ENCODE peak calls at places on chromosome 1, in ten cellular contexts. P, T, Z, Y, J, Q, I, R, H and D are unnamed samples.
A peak's percentile ranks its signal among the peaks of the same experiment; 100 is the strongest.

GRCh38 chr1:10866314-10867091 is 70.1 kb upstream of the CASZ1 start:
- DNase-seq in T (peak; percentile 74), J (peak; percentile 33), R (peak; percentile 35), H (peak; percentile 35), Z (no peak), Y (no peak), Q (no peak), P (no peak), I (no peak), D (no peak)

GRCh38 chr1:44346184-44346583 is 8.9 kb downstream of the ERI3 start:
- DNase-seq in T (no peak), I (no peak), J (no peak), R (no peak), Z (no peak), Y (no peak), P (no peak), Q (no peak), H (no peak), D (no peak)

GRCh38 chr1:95451904-95452303 is 217.9 kb downstream of the RWDD3 start:
- DNase-seq in H (no peak), Y (no peak), Z (no peak), J (no peak), P (no peak), I (no peak), R (no peak), Q (no peak), T (no peak), D (no peak)

GRCh38 chr1:231414260-231415016 is 7.6 kb downstream of the EGLN1 start:
- DNase-seq in Q (no peak), H (no peak), Y (no peak), Z (no peak), P (no peak), T (no peak), R (no peak), J (no peak), I (no peak), D (no peak)

GRCh38 chr1:96966536-96967138 is 245.1 kb downstream of the PTBP2 start:
- DNase-seq in T (peak; percentile 89), Z (peak; percentile 18), H (peak; percentile 74), I (peak; percentile 62), R (peak; percentile 61), Q (peak; percentile 70), Y (peak; percentile 76), J (peak; percentile 68), P (peak; percentile 76), D (peak; percentile 65)

GRCh38 chr1:210293191-210293607 is 35.5 kb upstream of the HHAT start:
- DNase-seq in T (no peak), Q (peak; percentile 26), R (peak; percentile 39), P (no peak), I (peak; percentile 75), Y (peak; percentile 30), H (peak; percentile 71), J (no peak), Z (peak; percentile 43), D (peak; percentile 92)

GRCh38 chr1:157652859-157653493 is 47.6 kb downstream of the FCRL3 start:
- DNase-seq in Q (no peak), P (no peak), Z (no peak), H (no peak), I (no peak), Y (no peak), T (no peak), R (no peak), J (no peak), D (no peak)

GRCh38 chr1:147496571-147496970 is 44.7 kb upstream of the BCL9 start:
- DNase-seq in Y (peak; percentile 65), H (peak; percentile 66), Z (peak; percentile 9), I (peak; percentile 58), P (no peak), J (no peak), R (no peak), Q (peak; percentile 48), T (no peak), D (no peak)

GRCh38 chr1:199057284-199057683 is 418.4 kb downstream of the PTPRC start:
- DNase-seq in Z (no peak), P (no peak), Q (no peak), H (no peak), R (no peak), I (no peak), J (no peak), Y (no peak), T (no peak), D (no peak)

GRCh38 chr1:27864264-27864895 is 8.0 kb upstream of the THEMIS2 start:
- DNase-seq in H (no peak), J (no peak), Y (no peak), Z (no peak), I (no peak), P (no peak), T (no peak), R (no peak), Q (peak; percentile 44), D (no peak)

DNA sequence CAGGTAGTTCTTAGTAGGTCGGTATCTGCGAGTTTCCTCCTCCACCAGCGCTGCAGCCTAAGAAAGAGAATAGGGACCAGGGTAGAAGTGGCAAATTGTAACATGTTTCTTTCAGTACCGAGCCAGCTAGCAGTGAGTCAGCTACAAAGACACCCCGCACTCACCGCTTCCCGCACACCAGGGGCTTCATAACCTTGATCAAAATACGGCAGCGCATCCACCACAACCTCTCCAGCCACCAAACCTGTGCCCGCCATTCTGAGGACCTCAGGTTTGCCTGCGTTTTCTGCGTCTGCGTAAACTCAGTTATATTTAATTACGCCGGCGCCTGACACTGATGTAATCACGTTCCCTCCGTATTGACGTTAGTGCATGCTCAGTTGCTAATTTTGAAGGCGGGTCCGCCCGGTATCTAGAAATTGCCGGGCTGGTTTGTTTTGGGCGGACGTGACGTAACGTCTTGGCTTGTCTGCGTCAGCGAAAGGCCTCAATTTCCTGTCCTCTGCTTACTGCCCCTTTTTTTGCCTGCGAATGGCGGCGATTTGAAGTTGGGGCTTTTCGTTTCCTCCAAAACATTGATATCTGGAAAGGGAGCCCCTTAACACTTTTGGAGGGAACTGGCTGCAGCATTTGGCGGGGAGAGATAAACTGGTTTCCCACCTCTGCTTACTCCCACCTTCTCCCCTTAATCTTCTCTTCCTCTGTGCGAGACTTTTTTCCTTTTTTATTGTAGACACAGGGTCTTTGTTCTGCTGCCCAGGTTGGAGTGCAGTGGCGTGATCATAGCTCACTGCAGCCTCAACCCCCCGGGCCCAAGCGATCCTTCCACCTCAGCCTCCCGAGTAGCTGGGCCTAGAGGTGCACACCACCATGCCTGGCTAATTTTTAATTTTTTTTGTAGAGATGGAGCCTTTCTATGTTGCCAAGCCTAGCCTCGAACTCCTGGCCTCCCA is at the start of gene BCAS2:
- DNase-seq in R (peak; percentile 98), I (peak; percentile 98), Q (peak; percentile 99), J (peak; percentile 98), Y (peak; percentile 99), P (peak; percentile 97), Z (peak; percentile 13), H (peak; percentile 99), T (peak; percentile 88), D (peak; percentile 98)
- TF ChIP-seq POLR2A in R (peak; percentile 76), I (peak; percentile 88), Q (peak; percentile 82), J (peak; percentile 92), Y (peak; percentile 89), P (peak; percentile 90), Z (no peak), H (peak; percentile 85), T (peak; percentile 98), D (no peak)

GRCh38 chr1:208835781-208836180 is 591.6 kb upstream of the PLXNA2 start:
- DNase-seq in R (no peak), J (no peak), I (no peak), Y (no peak), P (no peak), Z (no peak), T (no peak), H (no peak), Q (no peak), D (no peak)

GRCh38 chr1:208829601-208830000 is 585.4 kb upstream of the PLXNA2 start:
- DNase-seq in Y (no peak), Z (no peak), J (no peak), R (no peak), Q (no peak), T (no peak), H (no peak), I (no peak), P (no peak), D (no peak)

GRCh38 chr1:208837242-208837641 is 593.1 kb upstream of the PLXNA2 start:
- DNase-seq in P (no peak), R (no peak), H (no peak), Z (no peak), T (no peak), Q (no peak), Y (no peak), J (no peak), I (no peak), D (no peak)

GRCh38 chr1:208834346-208835081 is 590.3 kb upstream of the PLXNA2 start:
- DNase-seq in Q (no peak), J (no peak), P (no peak), H (no peak), R (no peak), T (no peak), I (no peak), Y (no peak), Z (peak; percentile 66), D (no peak)

DNA sequence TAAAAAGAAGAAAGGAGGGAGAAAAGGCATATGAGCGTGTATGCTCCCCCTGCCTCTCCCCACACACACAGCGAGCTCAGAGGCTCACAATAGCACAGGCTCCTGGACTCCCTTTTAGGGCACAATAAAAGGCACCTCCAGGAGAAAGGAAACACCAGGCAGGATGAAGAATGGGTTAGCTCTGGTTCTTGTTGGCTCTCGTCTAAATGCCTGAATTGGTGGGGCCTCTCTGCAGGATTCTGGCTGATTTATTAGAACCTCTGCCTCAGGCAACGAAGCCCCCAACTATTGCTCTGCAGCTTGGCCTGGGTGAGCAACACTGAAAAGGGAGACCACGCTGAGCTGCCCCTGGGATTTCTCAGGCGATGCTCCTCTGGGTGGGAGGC is 590.9 kb upstream of the PLXNA2 start:
- DNase-seq in R (no peak), T (no peak), Z (no peak), H (no peak), I (no peak), Y (no peak), J (no peak), P (no peak), Q (no peak), D (no peak)
- TF ChIP-seq CTCF in R (no peak), T (peak; percentile 3), Z (no peak), H (no peak), I (no peak), Y (no peak), J (no peak), P (no peak), Q (no peak), D (no peak)

DNA sequence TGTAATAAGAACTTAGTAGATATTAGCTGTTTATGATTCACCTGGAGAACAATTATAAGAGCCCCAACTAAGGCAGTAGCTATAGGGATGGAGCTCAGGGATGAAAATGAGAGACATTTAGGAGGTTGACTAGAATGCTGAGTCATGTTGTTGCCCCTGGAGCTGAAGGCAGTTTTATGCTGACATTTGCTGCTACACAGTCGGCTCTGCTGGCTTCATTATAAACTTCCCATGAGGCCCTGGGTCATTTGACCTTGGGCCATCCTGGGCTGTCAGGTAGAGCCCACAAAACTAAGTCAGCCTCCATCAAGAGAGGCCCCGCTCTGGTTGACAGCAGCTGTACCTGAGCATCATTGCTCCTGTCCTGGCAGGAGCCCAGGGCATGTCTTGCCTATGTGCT is 112.3 kb downstream of the TBX19 start:
- DNase-seq in I (no peak), Q (no peak), J (no peak), T (no peak), R (no peak), H (no peak), Z (no peak), Y (no peak), P (no peak), D (no peak)
- TF ChIP-seq POLR2A in I (no peak), Q (no peak), J (no peak), T (no peak), R (no peak), H (no peak), Z (no peak), Y (no peak), P (no peak), D (no peak)

GRCh38 chr1:204837440-204838084 is 33.1 kb upstream of the NFASC start:
- DNase-seq in I (no peak), Q (peak; percentile 17), R (no peak), J (no peak), Z (no peak), T (peak; percentile 87), P (no peak), H (peak; percentile 31), Y (peak; percentile 32), D (no peak)
- TF ChIP-seq CTCF in I (no peak), Q (no peak), R (no peak), J (no peak), Z (no peak), T (peak; percentile 10), P (no peak), H (no peak), Y (no peak), D (no peak)